ENCODE peak calls at places on chromosome 9, in seven cellular contexts. D is posterior vena cava; K is pons; Z is HS-5; S is HEK293T; O is activated effector memory CD4-positive, alpha-beta T cell treated with Interleukin-2 at 50 U/mL for 16 hours; E is NT2/D1. R is an unnamed sample.

GRCh38 chr9:127452481-127453092 is 1.3 kb downstream of the LRSAM1 start:
- DNase-seq in D (no peak), K (peak), Z (no peak), S (no peak), O (no peak), E (no peak), R (no peak)

GRCh38 chr9:106333487-106333886 is 529.5 kb upstream of the ZNF462 start:
- DNase-seq in D (no peak), K (no peak), Z (no peak), S (no peak), O (no peak), E (no peak), R (no peak)

GRCh38 chr9:90057361-90057760 is 452.5 kb downstream of the GADD45G start:
- DNase-seq in D (no peak), K (no peak), Z (no peak), S (no peak), O (no peak), E (no peak), R (no peak)

GRCh38 chr9:78316151-78316892 is 19.4 kb downstream of the PSAT1 start:
- DNase-seq in D (no peak), K (no peak), Z (no peak), S (no peak), O (no peak), E (no peak), R (no peak)

GRCh38 chr9:132409828-132410528 is at the start of gene CFAP77:
- DNase-seq in D (peak), K (no peak), Z (no peak), S (peak), O (peak), E (no peak), R (peak)

GRCh38 chr9:125990793-125991220 is 243.6 kb downstream of the PBX3 start:
- DNase-seq in D (peak), K (no peak), Z (no peak), S (no peak), O (no peak), E (no peak), R (no peak)

GRCh38 chr9:22413884-22414283 is 32.7 kb upstream of the DMRTA1 start:
- DNase-seq in D (no peak), K (no peak), Z (no peak), S (no peak), O (no peak), E (no peak), R (no peak)

GRCh38 chr9:98860871-98861293 is 53.4 kb downstream of the GALNT12 start:
- DNase-seq in D (peak), K (peak), Z (peak), S (peak), O (no peak), E (peak), R (no peak)

GRCh38 chr9:83937861-83938455 is 16.7 kb upstream of the KIF27 start:
- DNase-seq in D (no peak), K (peak), Z (no peak), S (peak), O (no peak), E (peak), R (peak)

GRCh38 chr9:91424403-91425176 is 958 bp upstream of the NFIL3 start:
- DNase-seq in D (peak), K (peak), Z (no peak), S (peak), O (peak), E (no peak), R (peak)

GRCh38 chr9:3482578-3482977 is 43.2 kb downstream of the RFX3 start:
- DNase-seq in D (no peak), K (no peak), Z (no peak), S (no peak), O (no peak), E (no peak), R (no peak)

GRCh38 chr9:75190762-75191161 is 102.4 kb downstream of the OSTF1 start:
- DNase-seq in D (no peak), K (no peak), Z (no peak), S (no peak), O (no peak), E (no peak), R (no peak)

GRCh38 chr9:136438909-136439549 is 616 bp downstream of the INPP5E start:
- DNase-seq in D (no peak), K (no peak), Z (no peak), S (peak), O (peak), E (no peak), R (peak)

GRCh38 chr9:5111696-5112095 is 73.7 kb downstream of the INSL6 start:
- DNase-seq in D (no peak), K (no peak), Z (no peak), S (no peak), O (no peak), E (no peak), R (no peak)

GRCh38 chr9:20030671-20031070 is 241.8 kb upstream of the SLC24A2 start:
- DNase-seq in D (no peak), K (no peak), Z (no peak), S (no peak), O (no peak), E (no peak), R (no peak)

GRCh38 chr9:133429216-133429613 is 7.0 kb downstream of the ADAMTS13 start:
- DNase-seq in D (no peak), K (no peak), Z (no peak), S (no peak), O (no peak), E (no peak), R (no peak)

GRCh38 chr9:105233836-105234235 is 10.6 kb upstream of the SLC44A1 start:
- DNase-seq in D (no peak), K (no peak), Z (no peak), S (no peak), O (no peak), E (no peak), R (no peak)

GRCh38 chr9:2662496-2662895 is 40.9 kb downstream of the VLDLR start:
- DNase-seq in D (no peak), K (peak), Z (no peak), S (no peak), O (no peak), E (peak), R (no peak)

GRCh38 chr9:77809552-77809951 is 161.4 kb upstream of the GNA14 start:
- DNase-seq in D (no peak), K (no peak), Z (peak), S (no peak), O (no peak), E (no peak), R (no peak)

GRCh38 chr9:96399335-96399633 is 15.8 kb upstream of the SLC35D2 start:
- DNase-seq in D (no peak), K (no peak), Z (no peak), S (no peak), O (no peak), E (no peak), R (no peak)

GRCh38 chr9:14315754-14316573 is 2.0 kb upstream of the NFIB start:
- DNase-seq in D (peak), K (peak), Z (no peak), S (no peak), O (no peak), E (peak), R (no peak)

GRCh38 chr9:102652471-102652870 is 342.7 kb upstream of the CYLC2 start:
- DNase-seq in D (no peak), K (no peak), Z (no peak), S (no peak), O (no peak), E (no peak), R (no peak)

GRCh38 chr9:34545497-34545896 is 22.7 kb upstream of the ENHO start:
- DNase-seq in D (peak), K (no peak), Z (no peak), S (no peak), O (no peak), E (no peak), R (no peak)

GRCh38 chr9:134699343-134699740 is 57.7 kb downstream of the COL5A1 start:
- DNase-seq in D (no peak), K (no peak), Z (no peak), S (no peak), O (no peak), E (no peak), R (no peak)

GRCh38 chr9:134049236-134049635 is 18.6 kb downstream of the BRD3 start:
- DNase-seq in D (peak), K (no peak), Z (no peak), S (no peak), O (no peak), E (no peak), R (no peak)

GRCh38 chr9:136061405-136061804 is 33.7 kb downstream of the NACC2 start:
- DNase-seq in D (peak), K (no peak), Z (no peak), S (no peak), O (no peak), E (no peak), R (no peak)

GRCh38 chr9:35236692-35237091 is 74.9 kb downstream of the UNC13B start:
- DNase-seq in D (no peak), K (no peak), Z (no peak), S (no peak), O (no peak), E (no peak), R (no peak)